ENCODE peak calls at places on chromosomes 16 and 17, in four cellular contexts. Q, Z, K and N are unnamed samples.
A peak's percentile ranks its signal among the peaks of the same experiment; 100 is the strongest.

GRCh38 chr17:81365601-81366585 is 29.4 kb upstream of the BAHCC1 start:
- DNase-seq in K (peak; percentile 70), Q (no peak), Z (peak; percentile 95), N (no peak)

GRCh38 chr16:68069511-68070248 is 15.5 kb upstream of the NFATC3 start:
- DNase-seq in Q (no peak), Z (no peak), K (no peak), N (no peak)

GRCh38 chr17:30534298-30534697 is 57.1 kb downstream of the GOSR1 start:
- DNase-seq in Q (no peak), K (no peak), Z (no peak), N (no peak)

GRCh38 chr16:56519459-56520250 is at the start of gene BBS2:
- DNase-seq in K (peak; percentile 90), Z (no peak), Q (peak; percentile 30), N (peak; percentile 43)

GRCh38 chr17:35807371-35808144 is 1.7 kb upstream of the TAF15 start:
- DNase-seq in Q (no peak), Z (no peak), K (no peak), N (no peak)

GRCh38 chr17:78223765-78224164 is 7.7 kb upstream of the TMEM235 start:
- DNase-seq in K (no peak), Z (no peak), Q (no peak), N (no peak)

GRCh38 chr17:31596382-31597323 is 205.2 kb downstream of the RAB11FIP4 start:
- DNase-seq in K (peak; percentile 64), Q (no peak), Z (peak; percentile 96), N (peak; percentile 85)

GRCh38 chr16:67659675-67660563 is at the start of gene ACD:
- DNase-seq in Q (peak; percentile 50), Z (no peak), K (peak; percentile 94), N (no peak)

GRCh38 chr16:1964046-1964505 is 550 bp downstream of the RPS2 start:
- DNase-seq in K (no peak), Z (no peak), Q (no peak), N (no peak)

GRCh38 chr17:50290074-50290702 is 15.9 kb downstream of the TMEM92 start:
- DNase-seq in K (peak; percentile 86), Z (peak; percentile 77), Q (no peak), N (peak; percentile 78)

GRCh38 chr16:83652898-83653297 is 154.9 kb upstream of the HSBP1 start:
- DNase-seq in Q (no peak), Z (no peak), K (no peak), N (no peak)

GRCh38 chr17:8503368-8503767 is 67.7 kb downstream of the NDEL1 start:
- DNase-seq in K (no peak), Q (no peak), Z (no peak), N (no peak)

GRCh38 chr17:49958723-49959122 is 10.3 kb upstream of the DLX4 start:
- DNase-seq in Z (no peak), K (no peak), Q (no peak), N (no peak)

GRCh38 chr16:29777576-29778360 is at the start of gene ZG16:
- DNase-seq in Q (no peak), K (no peak), Z (no peak), N (no peak)

GRCh38 chr17:49585422-49586027 is 9.9 kb downstream of the NXPH3 start:
- DNase-seq in Z (no peak), Q (no peak), K (no peak), N (no peak)

GRCh38 chr16:85003076-85003475 is 8.3 kb downstream of the ZDHHC7 start:
- DNase-seq in Z (no peak), Q (no peak), K (no peak), N (no peak)

GRCh38 chr17:6102615-6103014 is 32.4 kb downstream of the WSCD1 start:
- DNase-seq in Z (no peak), K (no peak), Q (no peak), N (no peak)

GRCh38 chr17:9170822-9171221 is 149.5 kb downstream of the NTN1 start:
- DNase-seq in K (no peak), Q (no peak), Z (no peak), N (no peak)

GRCh38 chr16:24700549-24701392 is 28.7 kb upstream of the TNRC6A start:
- DNase-seq in Z (peak; percentile 97), K (peak; percentile 83), Q (peak; percentile 2), N (peak; percentile 85)

GRCh38 chr16:27450836-27451341 is 48.9 kb downstream of the IL21R start:
- DNase-seq in Z (no peak), K (no peak), Q (no peak), N (no peak)

GRCh38 chr16:35134471-35134870 is 1675.1 kb downstream of the TP53TG3F start:
- DNase-seq in Z (no peak), K (no peak), Q (no peak), N (no peak)

GRCh38 chr16:50273888-50274770 is 7.8 kb downstream of the ADCY7 start:
- DNase-seq in Z (no peak), Q (no peak), K (no peak), N (no peak)

GRCh38 chr17:61205406-61205805 is 194.2 kb upstream of the TBX2 start:
- DNase-seq in Q (no peak), K (no peak), Z (no peak), N (no peak)

GRCh38 chr17:80424878-80425765 is 10.2 kb downstream of the ENDOV start:
- DNase-seq in Q (no peak), K (no peak), Z (no peak), N (no peak)

GRCh38 chr17:78791840-78792709 is 10.0 kb upstream of the CYTH1 start:
- DNase-seq in K (no peak), Z (no peak), Q (no peak), N (no peak)

GRCh38 chr17:19877546-19877945 is 9.8 kb upstream of the ULK2 start:
- DNase-seq in Z (no peak), Q (no peak), K (no peak), N (no peak)

GRCh38 chr17:18992454-18993130 is 12.0 kb downstream of the FAM83G start:
- DNase-seq in Q (no peak), K (no peak), Z (no peak), N (no peak)

GRCh38 chr16:424623-425081 is 797 bp upstream of the RAB11FIP3 start:
- DNase-seq in Q (no peak), K (peak; percentile 65), Z (no peak), N (no peak)

GRCh38 chr17:65220732-65221131 is 83.6 kb downstream of the RGS9 start:
- DNase-seq in Z (no peak), Q (no peak), K (no peak), N (no peak)

DNA sequence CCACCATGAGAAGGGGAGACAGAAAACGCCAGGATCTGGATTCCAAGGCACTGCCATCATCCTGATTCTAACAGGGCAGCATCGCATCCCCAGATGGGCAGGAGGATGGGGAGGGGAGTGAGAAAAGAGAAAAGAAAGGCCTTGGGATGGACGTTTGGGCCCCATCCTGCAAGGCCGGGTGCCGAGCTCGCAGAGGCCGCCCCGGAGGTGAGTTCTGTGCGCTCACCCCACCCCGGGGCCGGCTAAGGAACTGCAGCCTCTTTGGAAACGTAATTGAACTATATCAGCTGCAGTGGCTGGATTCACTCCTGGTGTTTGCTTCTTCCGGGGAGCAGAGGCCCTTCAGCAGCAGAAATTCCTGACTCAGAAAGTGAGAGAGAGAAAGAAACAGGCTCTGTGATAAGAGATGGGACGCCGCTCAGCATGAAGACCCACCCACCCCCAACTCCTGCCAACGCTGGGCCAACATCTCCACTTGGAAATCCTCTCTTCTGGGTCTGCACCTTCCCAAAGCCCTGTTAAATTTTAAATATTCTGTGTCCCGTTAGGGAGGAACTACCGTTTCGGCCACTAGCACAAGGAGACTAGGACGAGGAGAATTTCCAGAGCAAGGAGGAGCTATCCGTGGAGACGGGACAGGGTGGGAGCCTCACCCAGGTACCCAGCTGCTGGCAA is 8.5 kb upstream of the SSTR2 start:
- DNase-seq in K (peak; percentile 63), Q (no peak), Z (no peak), N (no peak)
- TF ChIP-seq CTCF in K (peak; percentile 69), Q (peak; percentile 75), Z (peak; percentile 82), N (peak; percentile 80)

GRCh38 chr16:80802129-80802528 is 2.3 kb downstream of the CDYL2 start:
- DNase-seq in Q (no peak), Z (no peak), K (no peak), N (no peak)

GRCh38 chr16:80804451-80805383 is at the start of gene CDYL2:
- DNase-seq in K (no peak), Z (no peak), Q (no peak), N (no peak)

GRCh38 chr16:80803341-80804060 is 897 bp downstream of the CDYL2 start:
- DNase-seq in K (no peak), Q (no peak), Z (no peak), N (no peak)

GRCh38 chr16:80804061-80804450 is 342 bp downstream of the CDYL2 start:
- DNase-seq in Z (no peak), Q (no peak), K (no peak), N (no peak)

DNA sequence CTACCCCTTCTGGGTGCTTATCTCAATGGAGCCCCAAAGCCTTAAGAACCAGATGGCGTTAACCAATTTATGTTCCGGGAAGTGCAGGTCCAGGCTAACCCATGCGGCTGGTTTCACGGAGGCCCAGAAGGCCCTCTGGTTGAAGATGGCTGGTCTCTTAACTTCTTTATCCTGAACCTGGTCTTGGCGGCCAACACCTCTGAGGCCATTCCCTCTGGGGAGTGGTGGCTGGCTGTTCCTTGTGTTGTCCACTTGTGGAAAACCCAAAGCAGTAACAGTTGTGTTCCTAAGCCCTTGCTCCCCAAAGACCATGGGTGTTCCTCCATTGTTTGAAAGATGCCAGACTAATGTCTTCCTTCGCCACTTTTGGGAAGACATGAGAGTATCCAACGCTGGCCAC is 1.5 kb downstream of the CDYL2 start:
- DNase-seq in Z (no peak), Q (no peak), K (no peak), N (no peak)
- H3K4me3 ChIP-seq in Z (peak overlapping the region; percentile 68), Q (peak overlapping the region; percentile 58), K (no peak overlapping the region), N (peak overlapping the region; percentile 69)

GRCh38 chr17:82915697-82916027 is 75.8 kb upstream of the ZNF750 start:
- DNase-seq in K (no peak), Z (no peak), Q (no peak), N (no peak)

GRCh38 chr17:82912571-82913089 is 72.8 kb upstream of the ZNF750 start:
- DNase-seq in Z (no peak), K (no peak), Q (no peak), N (no peak)

GRCh38 chr17:82915010-82915696 is 75.3 kb upstream of the ZNF750 start:
- DNase-seq in K (no peak), Z (no peak), Q (no peak), N (no peak)

GRCh38 chr17:82913304-82914043 is 73.7 kb upstream of the ZNF750 start:
- DNase-seq in K (no peak), Z (no peak), Q (no peak), N (no peak)

DNA sequence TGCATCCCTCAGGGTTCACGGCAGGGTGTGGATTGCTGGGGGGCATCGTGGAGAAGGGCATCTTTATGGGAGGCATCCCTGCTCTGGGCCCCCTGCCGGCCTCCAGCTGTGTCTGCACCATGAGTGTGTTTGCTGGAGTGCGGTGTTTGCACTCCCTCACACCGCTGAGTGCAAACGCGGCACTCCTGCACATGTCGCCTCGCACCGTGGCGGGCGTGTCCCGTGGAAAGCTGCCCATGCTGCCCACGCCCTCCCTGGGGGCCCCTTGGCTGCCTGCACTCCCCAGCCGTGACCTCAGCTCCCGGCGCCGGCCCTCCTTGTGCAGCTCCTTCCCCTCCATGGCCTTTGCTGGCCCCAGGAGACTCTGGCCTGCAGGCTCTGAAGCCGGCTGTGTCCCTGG is 74.6 kb upstream of the ZNF750 start:
- DNase-seq in Z (no peak), Q (no peak), K (no peak), N (no peak)
- TF ChIP-seq CTCF in Z (no peak), Q (peak; percentile 70), K (peak; percentile 19), N (no peak)

DNA sequence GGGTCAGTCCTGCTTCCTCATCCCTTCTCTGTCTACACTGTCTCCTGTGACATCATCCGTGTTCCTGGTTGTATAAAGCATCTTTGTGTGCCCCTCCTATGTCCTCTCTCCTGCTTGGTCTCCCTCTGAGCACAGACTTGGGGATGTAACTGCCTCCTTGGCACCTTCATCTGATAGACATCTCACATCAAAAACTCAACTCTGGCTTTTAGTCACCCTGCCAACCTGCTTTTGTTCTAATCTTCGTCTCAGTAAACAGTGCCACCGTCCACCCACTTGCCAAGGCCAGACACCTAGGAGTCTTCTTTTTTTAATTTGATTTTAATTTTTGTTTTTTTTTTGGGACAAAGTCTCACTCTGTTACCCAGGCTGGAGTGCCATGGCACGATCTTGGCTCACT is 16.9 kb upstream of the KSR1 start:
- DNase-seq in Z (no peak), Q (no peak), K (no peak), N (no peak)
- H3K4me3 ChIP-seq in Z (no peak overlapping the region), Q (no peak overlapping the region), K (no peak overlapping the region), N (no peak overlapping the region)